ENCODE peak calls at places on chromosomes 3 and 15, in four cellular contexts. T is GM12878, H is NT2/D1, K is K562. R is an unnamed sample.

GRCh38 chr3:193997228-193998192 is 138.4 kb upstream of the HES1 start:
- DNase-seq in T (no peak), H (no peak), K (no peak), R (no peak)

GRCh38 chr15:83846847-83847246 is 192.9 kb downstream of the ADAMTSL3 start:
- DNase-seq in T (no peak), H (no peak), K (no peak), R (no peak)

GRCh38 chr3:189841474-189842205 is 210.5 kb downstream of the TP63 start:
- DNase-seq in T (no peak), H (no peak), K (no peak), R (no peak)

GRCh38 chr3:12730511-12731234 is 28.4 kb downstream of the TMEM40 start:
- DNase-seq in T (no peak), H (no peak), K (no peak), R (no peak)

GRCh38 chr3:171842864-171843511 is at the start of gene TMEM212:
- DNase-seq in T (no peak), H (peak; percentile 20), K (no peak), R (no peak)

GRCh38 chr3:22399566-22399965 is 648.6 kb upstream of the ZNF385D start:
- DNase-seq in T (no peak), H (no peak), K (no peak), R (no peak)

GRCh38 chr15:76991741-76992645 is 2.9 kb upstream of the PSTPIP1 start:
- DNase-seq in T (no peak), H (no peak), K (no peak), R (no peak)

GRCh38 chr3:120793601-120794000 is 51.1 kb downstream of the GTF2E1 start:
- DNase-seq in T (no peak), H (no peak), K (no peak), R (no peak)

GRCh38 chr15:69789648-69790393 is 307.9 kb downstream of the TLE3 start:
- DNase-seq in T (no peak), H (no peak), K (no peak), R (no peak)

GRCh38 chr15:100463515-100463914 is 65.2 kb downstream of the CERS3 start:
- DNase-seq in T (no peak), H (no peak), K (no peak), R (no peak)

GRCh38 chr15:34721802-34722795 is 32.7 kb downstream of the GJD2 start:
- DNase-seq in T (no peak), H (peak; percentile 32), K (no peak), R (peak; percentile 7)

GRCh38 chr15:66004618-66005262 is 135.4 kb downstream of the RAB11A start:
- DNase-seq in T (no peak), H (no peak), K (peak; percentile 62), R (no peak)

GRCh38 chr15:36177590-36178281 is 401.7 kb upstream of the CDIN1 start:
- DNase-seq in T (no peak), H (no peak), K (no peak), R (no peak)

GRCh38 chr15:33160054-33160453 is 34.5 kb downstream of the FMN1 start:
- DNase-seq in T (no peak), H (no peak), K (no peak), R (no peak)

GRCh38 chr3:50632450-50632849 is 15.5 kb downstream of the MAPKAPK3 start:
- DNase-seq in T (no peak), H (no peak), K (peak; percentile 32), R (no peak)

GRCh38 chr3:119660474-119661150 is at the start of gene POPDC2:
- DNase-seq in T (no peak), H (no peak), K (no peak), R (no peak)

GRCh38 chr3:62723636-62724217 is 151.5 kb downstream of the CADPS start:
- DNase-seq in T (no peak), H (no peak), K (no peak), R (no peak)

GRCh38 chr3:156553705-156554356 is 1.1 kb downstream of the SSR3 start:
- DNase-seq in T (no peak), H (no peak), K (peak; percentile 28), R (peak; percentile 1)

GRCh38 chr3:36373084-36373483 is 7.2 kb upstream of the STAC start:
- DNase-seq in T (no peak), H (no peak), K (no peak), R (no peak)

GRCh38 chr3:157248590-157249425 is 88.9 kb upstream of the CCNL1 start:
- DNase-seq in T (no peak), H (peak; percentile 38), K (peak; percentile 20), R (peak; percentile 71)

GRCh38 chr3:14765576-14766427 is 53.0 kb upstream of the FGD5 start:
- DNase-seq in T (no peak), H (no peak), K (no peak), R (no peak)

GRCh38 chr3:15291589-15292541 is 40.5 kb downstream of the SH3BP5 start:
- DNase-seq in T (peak; percentile 89), H (no peak), K (peak; percentile 41), R (no peak)

GRCh38 chr3:195041871-195042740 is 228.9 kb downstream of the XXYLT1 start:
- DNase-seq in T (no peak), H (no peak), K (no peak), R (no peak)

GRCh38 chr15:82943176-82943575 is 9.3 kb downstream of the HOMER2 start:
- DNase-seq in T (no peak), H (no peak), K (no peak), R (no peak)

GRCh38 chr15:29821416-29822099 is 710 bp downstream of the TJP1 start:
- DNase-seq in T (no peak), H (peak; percentile 22), K (peak; percentile 77), R (peak; percentile 70)

GRCh38 chr15:29825205-29825604 is 2.9 kb upstream of the TJP1 start:
- DNase-seq in T (peak; percentile 17), H (no peak), K (no peak), R (no peak)

GRCh38 chr15:29822100-29822684 is at the start of gene TJP1:
- DNase-seq in T (no peak), H (peak; percentile 36), K (peak; percentile 87), R (no peak)

GRCh38 chr15:29820802-29821160 is 1.5 kb downstream of the TJP1 start:
- DNase-seq in T (no peak), H (no peak), K (no peak), R (no peak)

GRCh38 chr15:29822685-29823459 is 604 bp upstream of the TJP1 start:
- DNase-seq in T (no peak), H (peak; percentile 5), K (no peak), R (peak; percentile 52)
- TF ChIP-seq ZNF274 in T (no peak), H (no peak), K (no peak), R (no peak)

GRCh38 chr3:53140575-53141467 is 10.6 kb upstream of the RFT1 start:
- DNase-seq in T (no peak), H (no peak), K (no peak), R (no peak)
- TF ChIP-seq ZNF274 in T (no peak), H (no peak), K (no peak), R (no peak)

DNA sequence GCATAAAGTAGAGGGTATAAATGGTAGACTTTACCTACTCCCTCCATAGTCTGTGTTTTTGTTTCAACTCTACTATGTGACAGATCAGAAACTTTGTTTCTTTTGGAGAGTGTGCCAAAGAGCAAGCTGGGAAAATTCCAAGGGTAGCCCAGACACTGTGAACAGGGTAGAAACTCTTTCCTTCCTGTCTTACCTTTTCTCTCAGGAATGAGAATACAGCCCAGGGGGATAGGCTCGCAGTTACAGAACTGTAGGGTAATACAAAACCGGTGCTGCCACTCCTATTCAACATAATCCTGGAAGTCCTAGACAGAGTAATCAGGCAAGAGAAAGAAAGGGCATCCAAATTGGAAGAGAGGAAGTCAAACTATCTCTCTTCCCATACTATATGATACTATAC is 256.3 kb downstream of the CPNE4 start:
- DNase-seq in T (no peak), H (no peak), K (no peak), R (no peak)
- TF ChIP-seq ZNF274 in T (no peak), H (no peak), K (no peak), R (no peak)

DNA sequence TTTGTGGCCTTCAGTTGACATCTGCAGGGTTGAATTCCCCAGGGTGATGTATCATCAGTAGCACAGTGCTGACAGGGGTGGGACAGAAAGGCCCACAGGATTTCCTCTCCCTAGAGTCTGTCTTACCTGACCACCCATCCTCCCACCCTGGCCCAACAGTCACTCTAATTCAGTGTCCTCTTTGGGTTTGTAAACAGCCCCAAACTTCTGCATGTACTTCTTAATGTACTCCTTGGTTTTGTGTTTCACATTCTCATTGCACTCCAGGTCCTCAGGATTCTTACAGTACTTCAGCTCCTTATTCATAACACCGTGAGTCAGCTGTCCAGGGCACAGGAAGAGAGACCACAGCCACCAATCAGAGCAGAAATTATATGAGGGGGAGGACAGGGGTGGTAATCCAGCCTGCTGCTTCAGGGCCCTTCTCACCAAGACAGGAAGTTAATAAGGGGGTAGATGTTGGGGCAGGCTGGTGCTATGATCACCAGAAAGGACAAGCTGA is 37.5 kb downstream of the NBEAL2 start:
- DNase-seq in T (peak; percentile 40), H (no peak), K (peak; percentile 94), R (no peak)
- TF ChIP-seq ZNF274 in T (no peak), H (no peak), K (no peak), R (no peak)

R was measured in HCT116.